ENCODE peak calls at places on chromosomes 3 and 15, in four cellular contexts. W, Q, Z and E are unnamed samples.

GRCh38 chr3:31462050-31462569 is 70.6 kb upstream of the STT3B start:
- DNase-seq in Q (no peak), W (no peak), Z (peak), E (no peak)

GRCh38 chr3:173584834-173585831 is 187.6 kb downstream of the NLGN1 start:
- DNase-seq in Z (no peak), Q (no peak), W (peak), E (peak)

GRCh38 chr3:94162700-94163099 is 99.8 kb downstream of the NSUN3 start:
- DNase-seq in Q (no peak), Z (no peak), W (no peak), E (no peak)

GRCh38 chr3:111751961-111752360 is 107.1 kb upstream of the PHLDB2 start:
- DNase-seq in Q (no peak), W (no peak), Z (no peak), E (no peak)

GRCh38 chr15:31485911-31486461 is 159.4 kb downstream of the KLF13 start:
- DNase-seq in Q (no peak), W (no peak), Z (no peak), E (peak)

GRCh38 chr3:76871655-76872054 is 168.2 kb upstream of the ROBO2 start:
- DNase-seq in W (no peak), Z (no peak), Q (no peak), E (no peak)

GRCh38 chr3:51967384-51968174 is at the start of gene PCBP4:
- DNase-seq in Q (peak), W (peak), Z (no peak), E (peak)

GRCh38 chr3:188664795-188665194 is 507.0 kb upstream of the TPRG1 start:
- DNase-seq in Q (no peak), W (no peak), Z (no peak), E (no peak)

GRCh38 chr15:58015565-58015964 is 49.9 kb downstream of the ALDH1A2 start:
- DNase-seq in Z (no peak), Q (no peak), W (no peak), E (no peak)

GRCh38 chr15:24878153-24878552 is 76.6 kb upstream of the SNRPN start:
- DNase-seq in W (peak), Z (no peak), Q (no peak), E (peak)

GRCh38 chr3:120839120-120839519 is 68.9 kb upstream of the STXBP5L start:
- DNase-seq in Z (no peak), Q (no peak), W (no peak), E (no peak)

GRCh38 chr3:38576131-38577088 is 73.1 kb downstream of the SCN5A start:
- DNase-seq in W (no peak), Z (no peak), Q (no peak), E (no peak)

GRCh38 chr15:89129123-89129815 is 41.0 kb downstream of the ABHD2 start:
- DNase-seq in W (no peak), Z (peak), Q (peak), E (peak)

GRCh38 chr3:9396301-9396631 is 1.1 kb upstream of the SETD5 start:
- DNase-seq in Q (peak), Z (peak), W (no peak), E (peak)